ENCODE peak calls at places on chromosomes 4 and X, in six cellular contexts. P, M, K, I, R and X are unnamed samples.

GRCh38 chrX:151977923-151978322 is 3.4 kb upstream of the GABRE start:
- DNase-seq in R (no peak), M (no peak), P (no peak), I (no peak), K (no peak), X (no peak)

GRCh38 chr4:27684501-27685077 is 823.9 kb downstream of the STIM2 start:
- DNase-seq in M (peak; percentile 81), K (no peak), R (peak; percentile 42), I (peak; percentile 83), P (peak; percentile 50), X (peak; percentile 50)

GRCh38 chr4:120724656-120725055 is 197.9 kb downstream of the PRDM5 start:
- DNase-seq in I (no peak), R (no peak), M (no peak), P (no peak), K (no peak), X (no peak)

GRCh38 chr4:1601852-1602525 is 82.1 kb downstream of the FAM53A start:
- DNase-seq in P (no peak), I (no peak), M (peak; percentile 28), K (peak; percentile 57), R (no peak), X (no peak)

GRCh38 chrX:104112326-104112951 is at the start of gene ZCCHC18:
- DNase-seq in I (peak; percentile 91), R (peak; percentile 57), M (peak; percentile 88), K (peak; percentile 76), P (no peak), X (no peak)

GRCh38 chr4:144905286-144905685 is 192.7 kb downstream of the ANAPC10 start:
- DNase-seq in R (no peak), M (peak; percentile 55), P (no peak), K (no peak), I (no peak), X (no peak)

GRCh38 chrX:1465261-1466231 is 12.8 kb upstream of the ASMTL start:
- DNase-seq in R (no peak), M (no peak), K (no peak), P (no peak), I (no peak), X (no peak)

GRCh38 chrX:39725928-39726619 is 371.7 kb downstream of the BCOR start:
- DNase-seq in P (no peak), K (no peak), R (peak; percentile 80), I (no peak), M (no peak), X (no peak)

GRCh38 chr4:72207196-72207595 is 175.4 kb downstream of the NPFFR2 start:
- DNase-seq in P (no peak), M (no peak), K (no peak), I (no peak), R (no peak), X (no peak)

GRCh38 chr4:24730256-24731001 is 64.9 kb upstream of the SOD3 start:
- DNase-seq in K (peak; percentile 62), R (peak; percentile 54), M (no peak), P (peak; percentile 15), I (no peak), X (no peak)

GRCh38 chr4:23382880-23383279 is 507.0 kb downstream of the PPARGC1A start:
- DNase-seq in K (no peak), M (no peak), P (no peak), R (peak; percentile 43), I (no peak), X (peak; percentile 40)

GRCh38 chrX:26851981-26852380 is 611.2 kb downstream of the PPP4R3C start:
- DNase-seq in R (no peak), K (no peak), M (peak; percentile 40), I (peak; percentile 44), P (no peak), X (no peak)

GRCh38 chr4:1695913-1696312 is 11.8 kb upstream of the FAM53A start:
- DNase-seq in R (no peak), M (no peak), P (no peak), I (no peak), K (no peak), X (no peak)

GRCh38 chr4:78222575-78223186 is 165.6 kb downstream of the FRAS1 start:
- DNase-seq in R (no peak), I (peak; percentile 69), M (no peak), P (no peak), K (no peak), X (no peak)

GRCh38 chr4:123524958-123525628 is 128.5 kb downstream of the SPRY1 start:
- DNase-seq in I (no peak), P (no peak), R (peak; percentile 65), M (no peak), K (no peak), X (peak; percentile 71)

GRCh38 chr4:186957952-186958555 is 234.4 kb upstream of the FAT1 start:
- DNase-seq in P (no peak), K (no peak), R (peak; percentile 33), M (no peak), I (peak; percentile 37), X (no peak)

GRCh38 chr4:77248805-77249204 is 91.8 kb downstream of the CCNG2 start:
- DNase-seq in R (no peak), M (no peak), P (no peak), K (no peak), I (no peak), X (no peak)

GRCh38 chr4:118381902-118382301 is 29.1 kb upstream of the PRSS12 start:
- DNase-seq in K (no peak), R (peak; percentile 17), M (no peak), P (no peak), I (no peak), X (no peak)

GRCh38 chr4:76851375-76851774 is 46.6 kb downstream of the SOWAHB start:
- DNase-seq in R (no peak), K (no peak), M (no peak), I (no peak), P (no peak), X (no peak)

GRCh38 chrX:20231598-20231997 is 35.1 kb downstream of the RPS6KA3 start:
- DNase-seq in R (no peak), I (no peak), K (no peak), M (no peak), P (no peak), X (no peak)

GRCh38 chrX:105608745-105609144 is 213.6 kb upstream of the NRK start:
- DNase-seq in K (no peak), P (no peak), M (no peak), R (no peak), I (no peak), X (no peak)

GRCh38 chr4:124459922-124460301 is 252.6 kb downstream of the ANKRD50 start:
- DNase-seq in R (no peak), P (no peak), K (no peak), M (no peak), I (peak; percentile 76), X (no peak)

GRCh38 chr4:68369474-68369805 is 19.6 kb upstream of the YTHDC1 start:
- DNase-seq in M (no peak), R (no peak), I (no peak), P (no peak), K (no peak), X (peak; percentile 66)

GRCh38 chrX:72094894-72095293 is 36.8 kb downstream of the RTL5 start:
- DNase-seq in R (peak; percentile 12), P (no peak), M (peak; percentile 82), I (peak; percentile 21), K (peak; percentile 69), X (no peak)

GRCh38 chr4:25908491-25908901 is 5.5 kb upstream of the SMIM20 start:
- DNase-seq in I (no peak), P (no peak), R (peak; percentile 99), K (no peak), M (no peak), X (peak; percentile 40)

GRCh38 chrX:46324166-46324565 is 221.1 kb downstream of the ZNF674 start:
- DNase-seq in I (no peak), R (no peak), P (no peak), K (no peak), M (no peak), X (no peak)

GRCh38 chrX:133654801-133655200 is 239.5 kb upstream of the GPC4 start:
- DNase-seq in R (peak; percentile 19), M (no peak), I (no peak), P (no peak), K (no peak), X (no peak)

GRCh38 chr4:106318511-106318910 is 2.2 kb downstream of the AIMP1 start:
- DNase-seq in M (no peak), P (no peak), I (no peak), R (no peak), K (no peak), X (no peak)

GRCh38 chr4:69617083-69617694 is 22.3 kb downstream of the UGT2A2 start:
- DNase-seq in M (peak; percentile 21), R (peak; percentile 12), K (no peak), I (peak; percentile 65), P (no peak), X (no peak)

GRCh38 chrX:83847339-83847738 is 13.6 kb upstream of the CYLC1 start:
- DNase-seq in K (no peak), I (no peak), M (no peak), R (no peak), P (no peak), X (no peak)

GRCh38 chrX:83845397-83845796 is 15.5 kb upstream of the CYLC1 start:
- DNase-seq in M (peak; percentile 57), R (peak; percentile 22), I (peak; percentile 53), P (no peak), K (no peak), X (no peak)
- TF ChIP-seq CTCF in M (peak; percentile 43), R (peak; percentile 58), I (peak; percentile 71), P (peak; percentile 66), K (peak; percentile 33), X (peak; percentile 73)

DNA sequence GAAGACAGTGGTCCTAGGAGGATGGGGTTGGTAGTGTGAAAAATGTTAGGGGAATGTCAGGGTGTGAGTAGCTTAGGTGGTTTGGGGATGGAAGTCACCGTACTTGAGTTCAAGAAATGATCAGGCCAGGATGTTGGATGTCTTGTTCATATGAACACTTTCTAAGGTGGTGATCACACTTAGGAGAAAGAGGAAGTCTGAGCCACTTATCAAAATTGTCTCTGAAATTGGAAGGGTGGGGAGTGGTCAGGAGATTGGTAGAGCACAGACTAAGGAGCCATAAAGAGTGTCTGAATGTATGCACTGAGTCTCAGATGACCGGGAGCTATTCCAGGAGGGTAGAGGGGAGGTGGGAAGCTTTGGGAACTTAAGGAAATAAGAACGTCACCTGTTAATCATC is 17.3 kb downstream of the CMC4 start:
- DNase-seq in P (no peak), M (no peak), K (no peak), R (no peak), I (no peak), X (no peak)
- H3K4me1 ChIP-seq in P (peaks cover 12% of the 10 kb centered on the region), M (no peaks in the 10 kb centered on the region), K (no peaks in the 10 kb centered on the region), R (no peaks in the 10 kb centered on the region), I (no peaks in the 10 kb centered on the region), X (no peaks in the 10 kb centered on the region)

DNA sequence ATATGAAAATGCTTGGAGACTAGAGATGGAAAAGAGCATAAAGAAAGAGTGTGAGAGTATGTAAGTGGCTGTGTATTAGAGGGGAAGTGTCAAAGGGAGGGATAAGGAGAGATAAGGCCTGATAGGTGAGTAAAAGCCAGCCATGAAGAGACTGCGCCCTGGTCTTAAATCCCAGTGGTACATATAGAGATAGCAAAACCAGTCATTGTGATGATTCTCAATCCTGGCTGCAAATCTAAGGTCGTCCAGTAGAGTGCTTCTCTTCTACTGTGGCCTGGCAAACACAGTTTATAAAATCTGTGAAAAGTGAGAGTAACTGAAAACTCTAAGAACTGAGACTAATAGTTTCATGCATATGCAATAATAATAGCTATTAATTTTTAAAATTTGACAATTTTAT is 86.9 kb downstream of the MAB21L2 start:
- DNase-seq in M (no peak), I (no peak), P (no peak), R (no peak), K (no peak), X (no peak)
- TF ChIP-seq CTCF in M (no peak), I (no peak), P (no peak), R (no peak), K (no peak), X (no peak)

GRCh38 chr4:172707622-172708021 is 461.0 kb upstream of the GALNT7 start:
- DNase-seq in I (no peak), M (no peak), R (no peak), K (no peak), P (no peak), X (no peak)
- H3K4me1 ChIP-seq in I (peaks cover 32% of the 10 kb centered on the region), M (no peaks in the 10 kb centered on the region), R (no peaks in the 10 kb centered on the region), K (no peaks in the 10 kb centered on the region), P (no peaks in the 10 kb centered on the region), X (no peaks in the 10 kb centered on the region)